ENCODE peak calls at places on chromosomes 6 and 20, in six cellular contexts. One of them, this sample, is unnamed.

GRCh38 chr6:57162516-57162915 is 9.6 kb upstream of the BAG2 start:
- DNase-seq in posterior cingulate gyrus: no peak
- DNase-seq in lower lobe of right lung: no peak
- DNase-seq in fibroblast of pulmonary artery: no peak
- DNase-seq in stimulated activated CD4-positive, alpha-beta T cell treated with anti-CD3 and anti-CD28 coated beads, Interleukin-15, amount 100 ng/mL, for 24 hours: no peak
- DNase-seq in Right ventricle myocardium inferior: no peak
- DNase-seq in this sample: no peak

GRCh38 chr20:14197097-14197496 is 140.3 kb downstream of the FLRT3 start:
- DNase-seq in lower lobe of right lung: no peak
- DNase-seq in posterior cingulate gyrus: no peak
- DNase-seq in stimulated activated CD4-positive, alpha-beta T cell treated with anti-CD3 and anti-CD28 coated beads, Interleukin-15, amount 100 ng/mL, for 24 hours: no peak
- DNase-seq in fibroblast of pulmonary artery: peak
- DNase-seq in Right ventricle myocardium inferior: no peak
- DNase-seq in this sample: no peak

GRCh38 chr20:3106185-3106584 is 21.7 kb upstream of the AVP start:
- DNase-seq in Right ventricle myocardium inferior: no peak
- DNase-seq in stimulated activated CD4-positive, alpha-beta T cell treated with anti-CD3 and anti-CD28 coated beads, Interleukin-15, amount 100 ng/mL, for 24 hours: no peak
- DNase-seq in posterior cingulate gyrus: no peak
- DNase-seq in lower lobe of right lung: no peak
- DNase-seq in fibroblast of pulmonary artery: no peak
- DNase-seq in this sample: no peak

GRCh38 chr6:31887608-31888007 is 8.8 kb upstream of the SLC44A4 start:
- DNase-seq in posterior cingulate gyrus: no peak
- DNase-seq in stimulated activated CD4-positive, alpha-beta T cell treated with anti-CD3 and anti-CD28 coated beads, Interleukin-15, amount 100 ng/mL, for 24 hours: no peak
- DNase-seq in fibroblast of pulmonary artery: no peak
- DNase-seq in Right ventricle myocardium inferior: no peak
- DNase-seq in lower lobe of right lung: no peak
- DNase-seq in this sample: no peak

GRCh38 chr6:137351890-137352289 is 132.7 kb upstream of the IFNGR1 start:
- DNase-seq in Right ventricle myocardium inferior: no peak
- DNase-seq in lower lobe of right lung: no peak
- DNase-seq in fibroblast of pulmonary artery: no peak
- DNase-seq in stimulated activated CD4-positive, alpha-beta T cell treated with anti-CD3 and anti-CD28 coated beads, Interleukin-15, amount 100 ng/mL, for 24 hours: no peak
- DNase-seq in posterior cingulate gyrus: no peak
- DNase-seq in this sample: no peak

GRCh38 chr20:62487564-62488086 is 11.8 kb upstream of the GATA5 start:
- DNase-seq in posterior cingulate gyrus: no peak
- DNase-seq in stimulated activated CD4-positive, alpha-beta T cell treated with anti-CD3 and anti-CD28 coated beads, Interleukin-15, amount 100 ng/mL, for 24 hours: no peak
- DNase-seq in Right ventricle myocardium inferior: no peak
- DNase-seq in lower lobe of right lung: no peak
- DNase-seq in fibroblast of pulmonary artery: no peak
- DNase-seq in this sample: no peak

GRCh38 chr6:27836080-27836782 is 76.0 kb downstream of the OR2B2 start:
- DNase-seq in lower lobe of right lung: no peak
- DNase-seq in stimulated activated CD4-positive, alpha-beta T cell treated with anti-CD3 and anti-CD28 coated beads, Interleukin-15, amount 100 ng/mL, for 24 hours: no peak
- DNase-seq in Right ventricle myocardium inferior: no peak
- DNase-seq in fibroblast of pulmonary artery: no peak
- DNase-seq in posterior cingulate gyrus: no peak
- DNase-seq in this sample: no peak

GRCh38 chr20:57977141-57977540 is 251.3 kb downstream of the ANKRD60 start:
- DNase-seq in lower lobe of right lung: no peak
- DNase-seq in posterior cingulate gyrus: no peak
- DNase-seq in stimulated activated CD4-positive, alpha-beta T cell treated with anti-CD3 and anti-CD28 coated beads, Interleukin-15, amount 100 ng/mL, for 24 hours: no peak
- DNase-seq in Right ventricle myocardium inferior: no peak
- DNase-seq in fibroblast of pulmonary artery: no peak
- DNase-seq in this sample: no peak

GRCh38 chr6:166106076-166106686 is 61.5 kb downstream of the TBXT start:
- DNase-seq in fibroblast of pulmonary artery: peak
- DNase-seq in Right ventricle myocardium inferior: peak
- DNase-seq in stimulated activated CD4-positive, alpha-beta T cell treated with anti-CD3 and anti-CD28 coated beads, Interleukin-15, amount 100 ng/mL, for 24 hours: peak
- DNase-seq in lower lobe of right lung: peak
- DNase-seq in posterior cingulate gyrus: peak
- DNase-seq in this sample: peak

GRCh38 chr6:145025488-145025887 is 709.8 kb downstream of the EPM2A start:
- DNase-seq in posterior cingulate gyrus: no peak
- DNase-seq in fibroblast of pulmonary artery: no peak
- DNase-seq in lower lobe of right lung: no peak
- DNase-seq in Right ventricle myocardium inferior: no peak
- DNase-seq in stimulated activated CD4-positive, alpha-beta T cell treated with anti-CD3 and anti-CD28 coated beads, Interleukin-15, amount 100 ng/mL, for 24 hours: no peak
- DNase-seq in this sample: no peak